ENCODE peak calls at places on chromosomes 13 and 19, in ten cellular contexts. One of them, this sample, is unnamed.

GRCh38 chr13:99907627-99908026 is 63.9 kb downstream of the ZIC5 start:
- DNase-seq in CD8-positive, alpha-beta memory T cell: no peak
- DNase-seq in fibroblast of lung: no peak
- DNase-seq in astrocyte: no peak
- DNase-seq in psoas muscle: no peak
- DNase-seq in pancreas: no peak
- DNase-seq in adrenal gland: no peak
- DNase-seq in colonic mucosa: no peak
- DNase-seq in breast epithelium: no peak
- DNase-seq in heart left ventricle: no peak
- DNase-seq in this sample: no peak

GRCh38 chr13:42354246-42355117 is 82.5 kb downstream of the AKAP11 start:
- DNase-seq in CD8-positive, alpha-beta memory T cell: peak; percentile 24
- DNase-seq in fibroblast of lung: peak; percentile 79
- DNase-seq in astrocyte: peak; percentile 91
- DNase-seq in psoas muscle: no peak
- DNase-seq in pancreas: no peak
- DNase-seq in adrenal gland: no peak
- DNase-seq in colonic mucosa: no peak
- DNase-seq in breast epithelium: no peak
- DNase-seq in heart left ventricle: no peak
- DNase-seq in this sample: no peak

GRCh38 chr19:15962319-15962718 is 13.5 kb downstream of the OR10H4 start:
- DNase-seq in CD8-positive, alpha-beta memory T cell: no peak
- DNase-seq in fibroblast of lung: no peak
- DNase-seq in astrocyte: no peak
- DNase-seq in psoas muscle: no peak
- DNase-seq in pancreas: no peak
- DNase-seq in adrenal gland: no peak
- DNase-seq in colonic mucosa: no peak
- DNase-seq in breast epithelium: no peak
- DNase-seq in heart left ventricle: no peak
- DNase-seq in this sample: no peak

GRCh38 chr13:24997367-24997967 is 98.5 kb upstream of the PABPC3 start:
- DNase-seq in CD8-positive, alpha-beta memory T cell: no peak
- DNase-seq in fibroblast of lung: peak; percentile 45
- DNase-seq in astrocyte: no peak
- DNase-seq in psoas muscle: no peak
- DNase-seq in pancreas: no peak
- DNase-seq in adrenal gland: no peak
- DNase-seq in colonic mucosa: peak; percentile 45
- DNase-seq in breast epithelium: no peak
- DNase-seq in heart left ventricle: no peak
- DNase-seq in this sample: no peak

GRCh38 chr13:96781141-96781540 is 213.1 kb downstream of the OXGR1 start:
- DNase-seq in CD8-positive, alpha-beta memory T cell: no peak
- DNase-seq in fibroblast of lung: no peak
- DNase-seq in astrocyte: no peak
- DNase-seq in psoas muscle: peak; percentile 10
- DNase-seq in pancreas: no peak
- DNase-seq in adrenal gland: peak; percentile 21
- DNase-seq in colonic mucosa: no peak
- DNase-seq in breast epithelium: no peak
- DNase-seq in heart left ventricle: no peak
- DNase-seq in this sample: peak; percentile 25

GRCh38 chr13:69565334-69565733 is 542.3 kb upstream of the ATXN8OS start:
- DNase-seq in CD8-positive, alpha-beta memory T cell: no peak
- DNase-seq in fibroblast of lung: peak; percentile 41
- DNase-seq in astrocyte: peak; percentile 67
- DNase-seq in psoas muscle: no peak
- DNase-seq in pancreas: no peak
- DNase-seq in adrenal gland: peak; percentile 25
- DNase-seq in colonic mucosa: peak; percentile 20
- DNase-seq in breast epithelium: no peak
- DNase-seq in heart left ventricle: no peak
- DNase-seq in this sample: no peak

GRCh38 chr13:20943519-20944012 is 41.0 kb upstream of the XPO4 start:
- DNase-seq in CD8-positive, alpha-beta memory T cell: peak; percentile 40
- DNase-seq in fibroblast of lung: peak; percentile 98
- DNase-seq in astrocyte: peak; percentile 89
- DNase-seq in psoas muscle: peak; percentile 89
- DNase-seq in pancreas: peak; percentile 74
- DNase-seq in adrenal gland: peak; percentile 93
- DNase-seq in colonic mucosa: peak; percentile 93
- DNase-seq in breast epithelium: peak; percentile 81
- DNase-seq in heart left ventricle: peak; percentile 83
- DNase-seq in this sample: peak; percentile 81

GRCh38 chr13:27035892-27036235 is 135.7 kb downstream of the USP12 start:
- DNase-seq in CD8-positive, alpha-beta memory T cell: no peak
- DNase-seq in fibroblast of lung: no peak
- DNase-seq in astrocyte: peak; percentile 74
- DNase-seq in psoas muscle: no peak
- DNase-seq in pancreas: no peak
- DNase-seq in adrenal gland: no peak
- DNase-seq in colonic mucosa: no peak
- DNase-seq in breast epithelium: no peak
- DNase-seq in heart left ventricle: no peak
- DNase-seq in this sample: no peak

GRCh38 chr13:106432636-106433035 is 102.8 kb downstream of the EFNB2 start:
- DNase-seq in CD8-positive, alpha-beta memory T cell: no peak
- DNase-seq in fibroblast of lung: peak; percentile 11
- DNase-seq in astrocyte: peak; percentile 21
- DNase-seq in psoas muscle: no peak
- DNase-seq in pancreas: no peak
- DNase-seq in adrenal gland: no peak
- DNase-seq in colonic mucosa: no peak
- DNase-seq in breast epithelium: no peak
- DNase-seq in heart left ventricle: no peak
- DNase-seq in this sample: no peak

GRCh38 chr13:112643759-112644459 is 45.9 kb upstream of the ATP11A start:
- DNase-seq in CD8-positive, alpha-beta memory T cell: no peak
- DNase-seq in fibroblast of lung: no peak
- DNase-seq in astrocyte: no peak
- DNase-seq in psoas muscle: no peak
- DNase-seq in pancreas: peak; percentile 88
- DNase-seq in adrenal gland: no peak
- DNase-seq in colonic mucosa: no peak
- DNase-seq in breast epithelium: peak; percentile 31
- DNase-seq in heart left ventricle: no peak
- DNase-seq in this sample: no peak

GRCh38 chr19:56253737-56254136 is 18.8 kb upstream of the EDDM13 start:
- DNase-seq in CD8-positive, alpha-beta memory T cell: peak; percentile 9
- DNase-seq in fibroblast of lung: peak; percentile 74
- DNase-seq in astrocyte: peak; percentile 45
- DNase-seq in psoas muscle: no peak
- DNase-seq in pancreas: no peak
- DNase-seq in adrenal gland: no peak
- DNase-seq in colonic mucosa: no peak
- DNase-seq in breast epithelium: no peak
- DNase-seq in heart left ventricle: no peak
- DNase-seq in this sample: no peak

GRCh38 chr13:110886475-110887241 is 28.2 kb downstream of the ANKRD10 start:
- DNase-seq in CD8-positive, alpha-beta memory T cell: no peak
- DNase-seq in fibroblast of lung: no peak
- DNase-seq in astrocyte: no peak
- DNase-seq in psoas muscle: no peak
- DNase-seq in pancreas: no peak
- DNase-seq in adrenal gland: no peak
- DNase-seq in colonic mucosa: no peak
- DNase-seq in breast epithelium: no peak
- DNase-seq in heart left ventricle: no peak
- DNase-seq in this sample: no peak

GRCh38 chr13:110887955-110888333 is 26.9 kb downstream of the ANKRD10 start:
- DNase-seq in CD8-positive, alpha-beta memory T cell: no peak
- DNase-seq in fibroblast of lung: no peak
- DNase-seq in astrocyte: no peak
- DNase-seq in psoas muscle: no peak
- DNase-seq in pancreas: no peak
- DNase-seq in adrenal gland: no peak
- DNase-seq in colonic mucosa: no peak
- DNase-seq in breast epithelium: no peak
- DNase-seq in heart left ventricle: no peak
- DNase-seq in this sample: no peak

GRCh38 chr13:110885966-110886365 is 28.9 kb downstream of the ANKRD10 start:
- DNase-seq in CD8-positive, alpha-beta memory T cell: no peak
- DNase-seq in fibroblast of lung: no peak
- DNase-seq in astrocyte: no peak
- DNase-seq in psoas muscle: no peak
- DNase-seq in pancreas: no peak
- DNase-seq in adrenal gland: no peak
- DNase-seq in colonic mucosa: no peak
- DNase-seq in breast epithelium: no peak
- DNase-seq in heart left ventricle: no peak
- DNase-seq in this sample: no peak

GRCh38 chr13:110888390-110888789 is 26.5 kb downstream of the ANKRD10 start:
- DNase-seq in CD8-positive, alpha-beta memory T cell: no peak
- DNase-seq in fibroblast of lung: no peak
- DNase-seq in astrocyte: no peak
- DNase-seq in psoas muscle: no peak
- DNase-seq in pancreas: no peak
- DNase-seq in adrenal gland: no peak
- DNase-seq in colonic mucosa: no peak
- DNase-seq in breast epithelium: no peak
- DNase-seq in heart left ventricle: no peak
- DNase-seq in this sample: no peak

DNA sequence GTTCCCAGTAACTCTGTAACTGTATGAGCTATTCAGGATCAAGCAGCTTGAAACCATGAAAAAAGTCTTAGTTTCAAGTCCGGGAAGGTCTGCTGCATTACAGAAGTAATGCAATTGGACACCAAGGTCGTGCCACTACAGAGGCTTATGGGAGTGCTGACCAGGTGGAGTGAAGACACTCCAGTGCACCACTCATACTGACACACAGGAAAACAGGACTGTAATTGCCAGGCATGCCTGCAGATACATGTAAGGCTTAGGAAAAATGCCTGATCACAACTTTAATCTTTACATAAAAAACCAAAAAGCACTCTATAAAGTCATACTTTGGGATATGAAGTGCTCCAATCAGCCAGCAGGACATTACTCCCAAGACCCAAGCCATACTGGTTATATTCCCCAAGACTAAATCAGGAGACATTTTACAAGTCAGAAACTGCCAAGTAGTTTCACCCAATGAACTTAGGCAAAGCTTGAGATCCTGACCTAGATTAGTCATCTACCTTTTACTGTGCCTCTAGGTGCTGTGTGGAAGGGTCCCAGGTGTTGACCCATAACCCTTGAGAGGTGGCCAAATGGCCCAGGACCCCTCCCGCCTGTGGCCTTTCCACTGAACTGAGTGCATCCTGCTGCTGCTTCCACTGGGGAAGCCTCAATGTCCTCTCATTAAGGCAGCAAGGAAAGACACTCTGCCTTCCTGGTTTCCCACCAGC is 27.5 kb downstream of the ANKRD10 start:
- DNase-seq in CD8-positive, alpha-beta memory T cell: no peak
- DNase-seq in fibroblast of lung: no peak
- DNase-seq in astrocyte: no peak
- DNase-seq in psoas muscle: no peak
- DNase-seq in pancreas: no peak
- DNase-seq in adrenal gland: no peak
- DNase-seq in colonic mucosa: no peak
- DNase-seq in breast epithelium: no peak
- DNase-seq in heart left ventricle: no peak
- DNase-seq in this sample: no peak
- H3K27ac ChIP-seq in CD8-positive, alpha-beta memory T cell: no peak overlapping the region
- H3K27ac ChIP-seq in fibroblast of lung: no peak overlapping the region
- H3K27ac ChIP-seq in astrocyte: no peak overlapping the region
- H3K27ac ChIP-seq in psoas muscle: peak overlapping the region; percentile 67
- H3K27ac ChIP-seq in pancreas: peak overlapping the region; percentile 29
- H3K27ac ChIP-seq in adrenal gland: peak overlapping the region; percentile 54
- H3K27ac ChIP-seq in colonic mucosa: no peak overlapping the region
- H3K27ac ChIP-seq in breast epithelium: no peak overlapping the region
- H3K27ac ChIP-seq in heart left ventricle: peak overlapping the region; percentile 4
- H3K27ac ChIP-seq in this sample: peak overlapping the region; percentile 47

GRCh38 chr13:51523082-51523518 is 61.2 kb upstream of the WDFY2 start:
- DNase-seq in CD8-positive, alpha-beta memory T cell: peak; percentile 34
- DNase-seq in fibroblast of lung: peak; percentile 63
- DNase-seq in astrocyte: peak; percentile 59
- DNase-seq in psoas muscle: no peak
- DNase-seq in pancreas: no peak
- DNase-seq in adrenal gland: peak; percentile 77
- DNase-seq in colonic mucosa: no peak
- DNase-seq in breast epithelium: peak; percentile 58
- DNase-seq in heart left ventricle: no peak
- DNase-seq in this sample: no peak
- H3K27ac ChIP-seq in CD8-positive, alpha-beta memory T cell: no peak overlapping the region
- H3K27ac ChIP-seq in fibroblast of lung: no peak overlapping the region
- H3K27ac ChIP-seq in astrocyte: peak overlapping the region; percentile 22
- H3K27ac ChIP-seq in psoas muscle: no peak overlapping the region
- H3K27ac ChIP-seq in pancreas: no peak overlapping the region
- H3K27ac ChIP-seq in adrenal gland: peak overlapping the region; percentile 50
- H3K27ac ChIP-seq in colonic mucosa: no peak overlapping the region
- H3K27ac ChIP-seq in breast epithelium: no peak overlapping the region
- H3K27ac ChIP-seq in heart left ventricle: no peak overlapping the region
- H3K27ac ChIP-seq in this sample: no peak overlapping the region

GRCh38 chr19:12726988-12727316 is 3.2 kb upstream of the TNPO2 start:
- DNase-seq in CD8-positive, alpha-beta memory T cell: no peak
- DNase-seq in fibroblast of lung: no peak
- DNase-seq in astrocyte: no peak
- DNase-seq in psoas muscle: no peak
- DNase-seq in pancreas: no peak
- DNase-seq in adrenal gland: no peak
- DNase-seq in colonic mucosa: no peak
- DNase-seq in breast epithelium: no peak
- DNase-seq in heart left ventricle: no peak
- DNase-seq in this sample: no peak
- H3K27ac ChIP-seq in CD8-positive, alpha-beta memory T cell: no peak overlapping the region
- H3K27ac ChIP-seq in fibroblast of lung: no peak overlapping the region
- H3K27ac ChIP-seq in astrocyte: no peak overlapping the region
- H3K27ac ChIP-seq in psoas muscle: no peak overlapping the region
- H3K27ac ChIP-seq in pancreas: no peak overlapping the region
- H3K27ac ChIP-seq in adrenal gland: no peak overlapping the region
- H3K27ac ChIP-seq in colonic mucosa: no peak overlapping the region
- H3K27ac ChIP-seq in breast epithelium: no peak overlapping the region
- H3K27ac ChIP-seq in heart left ventricle: no peak overlapping the region
- H3K27ac ChIP-seq in this sample: no peak overlapping the region

DNA sequence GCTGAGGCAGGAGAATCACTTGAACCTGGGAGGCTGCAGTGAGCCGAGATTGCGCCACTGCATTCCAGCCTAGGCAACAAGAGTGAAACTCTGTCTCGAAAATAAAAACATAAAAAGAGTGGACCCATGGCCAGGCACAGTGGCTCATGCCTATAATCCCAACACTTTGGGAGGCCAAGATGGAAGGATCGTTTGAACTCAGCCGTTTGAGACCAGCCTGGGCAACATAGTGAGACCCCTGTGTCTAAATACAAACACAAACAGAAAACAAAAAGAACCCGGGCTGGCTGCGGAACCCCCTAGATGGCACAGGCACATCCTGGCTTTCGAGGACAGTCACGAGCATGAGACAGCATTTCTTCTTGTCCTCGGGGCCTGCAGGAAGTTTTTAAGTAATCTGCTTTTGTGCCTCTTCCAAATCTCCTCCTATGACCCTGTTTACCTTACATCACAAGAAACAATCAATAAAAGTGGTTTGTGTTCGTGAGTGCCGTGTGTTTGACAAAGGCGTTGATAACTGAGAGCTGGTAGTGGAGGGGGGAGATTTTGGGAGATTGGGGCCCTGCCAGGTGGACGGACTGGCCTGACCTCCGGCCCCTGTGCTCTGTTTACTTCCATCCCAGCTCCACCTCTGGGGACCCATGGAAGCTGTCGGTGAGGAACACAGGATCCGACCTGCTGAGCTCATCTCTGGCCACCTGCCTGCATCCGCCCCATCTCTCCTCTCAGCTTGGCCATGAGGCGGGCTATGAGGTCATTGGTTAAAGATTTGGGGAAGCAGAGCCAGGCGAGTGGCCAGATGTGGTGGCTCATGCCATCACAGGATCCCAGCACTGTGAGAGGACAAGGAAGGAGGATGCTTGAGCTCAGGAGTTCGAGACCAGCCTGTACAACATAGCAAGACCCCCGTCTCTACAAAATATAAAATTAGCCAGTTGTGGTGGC is 5.9 kb upstream of the GDF15 start:
- DNase-seq in CD8-positive, alpha-beta memory T cell: no peak
- DNase-seq in fibroblast of lung: peak; percentile 91
- DNase-seq in astrocyte: peak; percentile 89
- DNase-seq in psoas muscle: peak; percentile 93
- DNase-seq in pancreas: peak; percentile 97
- DNase-seq in adrenal gland: peak; percentile 95
- DNase-seq in colonic mucosa: peak; percentile 94
- DNase-seq in breast epithelium: peak; percentile 94
- DNase-seq in heart left ventricle: peak; percentile 87
- DNase-seq in this sample: no peak
- H3K27ac ChIP-seq in CD8-positive, alpha-beta memory T cell: peak overlapping the region; percentile 57
- H3K27ac ChIP-seq in fibroblast of lung: peak overlapping the region; percentile 59
- H3K27ac ChIP-seq in astrocyte: no peak overlapping the region
- H3K27ac ChIP-seq in psoas muscle: peak overlapping the region; percentile 73
- H3K27ac ChIP-seq in pancreas: peak overlapping the region; percentile 37
- H3K27ac ChIP-seq in adrenal gland: peak overlapping the region; percentile 88
- H3K27ac ChIP-seq in colonic mucosa: peak overlapping the region; percentile 60
- H3K27ac ChIP-seq in breast epithelium: peak overlapping the region; percentile 87
- H3K27ac ChIP-seq in heart left ventricle: peak overlapping the region; percentile 79
- H3K27ac ChIP-seq in this sample: no peak overlapping the region